ENCODE peak calls at places on chromosomes 11 and 22, in nine cellular contexts. G, D, K, M, H, O, J, I and P are unnamed samples.

GRCh38 chr11:120303004-120303637 is 22.0 kb upstream of the TLCD5 start:
- DNase-seq in G (peak; percentile 80), D (peak; percentile 49), K (peak; percentile 74), M (peak; percentile 88), H (peak; percentile 55), O (peak; percentile 75), J (peak; percentile 79), I (peak; percentile 47), P (peak; percentile 40)

GRCh38 chr11:72421351-72421750 is 13.0 kb downstream of the CLPB start:
- DNase-seq in G (peak; percentile 20), D (no peak), K (no peak), M (no peak), H (no peak), O (no peak), J (no peak), I (no peak), P (no peak)

GRCh38 chr11:113506461-113506860 is 31.3 kb upstream of the DRD2 start:
- DNase-seq in G (no peak), D (no peak), K (no peak), M (no peak), H (no peak), O (no peak), J (no peak), I (no peak), P (no peak)

GRCh38 chr11:128707671-128708070 is 13.8 kb downstream of the FLI1 start:
- DNase-seq in G (peak; percentile 76), D (no peak), K (no peak), M (peak; percentile 64), H (no peak), O (no peak), J (peak; percentile 60), I (peak; percentile 67), P (no peak)

GRCh38 chr11:68683952-68684384 is 376 bp upstream of the GAL start:
- DNase-seq in G (no peak), D (no peak), K (no peak), M (no peak), H (no peak), O (no peak), J (no peak), I (no peak), P (no peak)

GRCh38 chr11:15011741-15012140 is 39.6 kb upstream of the CALCA start:
- DNase-seq in G (no peak), D (no peak), K (no peak), M (no peak), H (no peak), O (no peak), J (no peak), I (no peak), P (no peak)

GRCh38 chr11:46450846-46451470 is 59.4 kb upstream of the CHRM4 start:
- DNase-seq in G (peak; percentile 26), D (no peak), K (no peak), M (peak; percentile 61), H (no peak), O (no peak), J (peak; percentile 52), I (no peak), P (no peak)

GRCh38 chr11:70680781-70681281 is 282.5 kb downstream of the CTTN start:
- DNase-seq in G (no peak), D (no peak), K (no peak), M (no peak), H (no peak), O (no peak), J (no peak), I (no peak), P (no peak)

GRCh38 chr11:83724704-83725114 is 438.5 kb upstream of the CCDC90B start:
- DNase-seq in G (no peak), D (no peak), K (no peak), M (peak; percentile 18), H (no peak), O (no peak), J (peak; percentile 13), I (no peak), P (no peak)

GRCh38 chr11:64078294-64078693 is 42.6 kb downstream of the FLRT1 start:
- DNase-seq in G (no peak), D (no peak), K (no peak), M (no peak), H (no peak), O (no peak), J (no peak), I (no peak), P (no peak)

GRCh38 chr11:64690235-64690634 is 32.8 kb downstream of the NRXN2 start:
- DNase-seq in G (no peak), D (no peak), K (no peak), M (no peak), H (no peak), O (no peak), J (no peak), I (no peak), P (no peak)

GRCh38 chr22:25709758-25710157 is 32.2 kb upstream of the MYO18B start:
- DNase-seq in G (no peak), D (no peak), K (no peak), M (no peak), H (no peak), O (no peak), J (no peak), I (no peak), P (no peak)

GRCh38 chr11:31102875-31103274 is 266.7 kb downstream of the DCDC1 start:
- DNase-seq in G (no peak), D (no peak), K (no peak), M (no peak), H (no peak), O (no peak), J (no peak), I (no peak), P (no peak)

GRCh38 chr11:12066056-12066798 is 44.2 kb upstream of the MICAL2 start:
- DNase-seq in G (peak; percentile 98), D (no peak), K (peak; percentile 91), M (peak; percentile 74), H (peak; percentile 83), O (no peak), J (peak; percentile 79), I (peak; percentile 91), P (peak; percentile 99)

GRCh38 chr11:31819533-31820437 is 8.7 kb upstream of the PAX6 start:
- DNase-seq in G (no peak), D (no peak), K (no peak), M (no peak), H (no peak), O (no peak), J (no peak), I (no peak), P (no peak)

GRCh38 chr22:39524089-39524752 is 3.9 kb downstream of the ATF4 start:
- DNase-seq in G (no peak), D (no peak), K (no peak), M (no peak), H (no peak), O (no peak), J (no peak), I (no peak), P (no peak)

GRCh38 chr22:24355574-24355973 is 71.8 kb upstream of the ADORA2A start:
- DNase-seq in G (no peak), D (no peak), K (no peak), M (peak; percentile 38), H (no peak), O (no peak), J (peak; percentile 8), I (no peak), P (no peak)

GRCh38 chr11:43576834-43577521 is 103.6 kb upstream of the HSD17B12 start:
- DNase-seq in G (peak; percentile 49), D (no peak), K (peak; percentile 43), M (peak; percentile 50), H (no peak), O (peak; percentile 58), J (peak; percentile 60), I (no peak), P (no peak)

GRCh38 chr11:95505927-95506426 is 275.0 kb upstream of the SESN3 start:
- DNase-seq in G (peak; percentile 52), D (no peak), K (peak; percentile 85), M (peak; percentile 76), H (no peak), O (no peak), J (peak; percentile 85), I (peak; percentile 64), P (no peak)

GRCh38 chr11:2582958-2583604 is 116.7 kb downstream of the KCNQ1OT1 start:
- DNase-seq in G (no peak), D (no peak), K (no peak), M (no peak), H (no peak), O (peak; percentile 46), J (peak; percentile 17), I (no peak), P (no peak)

GRCh38 chr22:34975721-34976120 is 90.2 kb upstream of the ISX start:
- DNase-seq in G (no peak), D (no peak), K (no peak), M (no peak), H (no peak), O (no peak), J (no peak), I (no peak), P (no peak)

GRCh38 chr11:34549271-34549670 is 35.7 kb upstream of the ELF5 start:
- DNase-seq in G (no peak), D (no peak), K (no peak), M (no peak), H (no peak), O (no peak), J (no peak), I (no peak), P (peak; percentile 27)

GRCh38 chr11:41954034-41954433 is 494.6 kb upstream of the LRRC4C start:
- DNase-seq in G (no peak), D (no peak), K (peak; percentile 78), M (peak; percentile 39), H (no peak), O (no peak), J (peak; percentile 2), I (no peak), P (no peak)
- H3K4me3 ChIP-seq in G (no peak overlapping the region), D (no peak overlapping the region), K (no peak overlapping the region), M (no peak overlapping the region), H (no peak overlapping the region), O (no peak overlapping the region), J (no peak overlapping the region), I (no peak overlapping the region), P (no peak overlapping the region)

DNA sequence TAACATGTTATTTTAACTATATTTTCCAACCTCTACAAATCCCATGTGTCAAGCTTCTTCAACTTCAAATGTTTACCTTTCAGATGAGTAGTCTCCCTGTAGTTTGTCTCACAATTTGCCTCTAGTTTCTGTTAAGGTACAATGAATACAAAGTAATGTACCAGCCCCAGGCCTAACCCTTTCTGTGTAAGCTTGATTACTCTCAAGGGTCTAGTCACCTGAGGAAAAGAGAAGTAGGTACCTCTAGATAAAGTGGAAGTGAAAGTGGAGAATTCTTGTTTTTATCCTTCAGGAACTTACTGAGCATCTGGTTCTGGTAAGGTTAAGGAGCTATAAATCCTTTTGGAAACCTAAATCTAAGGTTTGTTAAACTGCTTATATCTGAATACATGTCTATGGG is at the start of gene OR51A7:
- DNase-seq in G (no peak), D (no peak), K (no peak), M (no peak), H (no peak), O (no peak), J (no peak), I (no peak), P (no peak)
- TF ChIP-seq CTCF in G (no peak), D (no peak), K (no peak), M (no peak), H (no peak), O (no peak), J (no peak), I (no peak), P (no peak)

GRCh38 chr11:74954199-74954598 is 5.1 kb downstream of the SPCS2 start:
- DNase-seq in G (no peak), D (no peak), K (no peak), M (no peak), H (no peak), O (no peak), J (no peak), I (no peak), P (no peak)
- H3K4me3 ChIP-seq in G (no peak overlapping the region), D (no peak overlapping the region), K (no peak overlapping the region), M (no peak overlapping the region), H (no peak overlapping the region), O (no peak overlapping the region), J (no peak overlapping the region), I (no peak overlapping the region), P (no peak overlapping the region)

GRCh38 chr11:9663699-9664275 is at the start of gene SWAP70:
- DNase-seq in G (peak; percentile 82), D (peak; percentile 68), K (peak; percentile 85), M (peak; percentile 94), H (peak; percentile 59), O (peak; percentile 96), J (peak; percentile 87), I (peak; percentile 59), P (no peak)
- TF ChIP-seq CTCF in G (peak; percentile 52), D (no peak), K (peak; percentile 63), M (peak; percentile 60), H (peak; percentile 62), O (no peak), J (peak; percentile 62), I (peak; percentile 58), P (peak; percentile 54)